ENCODE peak calls at places on chromosomes 16 and 17, in five cellular contexts. H, J, U, P and E are unnamed samples.

GRCh38 chr17:74288785-74289184 is 14.8 kb downstream of the DNAI2 start:
- DNase-seq in U (no peak), P (no peak), H (no peak), J (no peak), E (no peak)

GRCh38 chr16:85460252-85460982 is 152.7 kb upstream of the GSE1 start:
- DNase-seq in P (no peak), J (peak), U (no peak), H (no peak), E (no peak)

GRCh38 chr16:16033208-16033717 is 83.8 kb downstream of the ABCC1 start:
- DNase-seq in P (no peak), H (no peak), J (no peak), U (no peak), E (no peak)

GRCh38 chr17:39244600-39245570 is 19.1 kb upstream of the STAC2 start:
- DNase-seq in U (peak), P (peak), J (peak), H (peak), E (peak)

GRCh38 chr17:75822119-75822799 is 21.9 kb downstream of the UNC13D start:
- DNase-seq in P (no peak), H (no peak), U (no peak), J (peak), E (no peak)

GRCh38 chr16:70522216-70523000 is 946 bp downstream of the COG4 start:
- DNase-seq in J (no peak), U (no peak), H (no peak), P (no peak), E (no peak)

GRCh38 chr16:10541396-10541795 is 39.0 kb downstream of the EMP2 start:
- DNase-seq in P (no peak), H (no peak), U (no peak), J (no peak), E (no peak)

GRCh38 chr16:67278773-67279295 is 498 bp upstream of the PLEKHG4 start:
- DNase-seq in J (peak), U (peak), H (no peak), P (peak), E (no peak)

GRCh38 chr16:12536412-12536746 is 267.3 kb downstream of the CPPED1 start:
- DNase-seq in P (no peak), U (no peak), J (no peak), H (no peak), E (no peak)

GRCh38 chr17:65155622-65156021 is 18.5 kb downstream of the RGS9 start:
- DNase-seq in J (no peak), H (no peak), U (no peak), P (no peak), E (no peak)

GRCh38 chr16:28905229-28905754 is 19.7 kb downstream of the RABEP2 start:
- DNase-seq in P (no peak), U (no peak), H (no peak), J (no peak), E (no peak)

GRCh38 chr17:66507103-66507923 is 204.9 kb downstream of the PRKCA start:
- DNase-seq in U (peak), J (peak), H (no peak), P (no peak), E (no peak)

GRCh38 chr16:30761427-30761927 is 385 bp downstream of the CFAP119 start:
- DNase-seq in H (no peak), U (no peak), P (no peak), J (peak), E (no peak)

GRCh38 chr16:54080524-54081008 is 206.0 kb downstream of the IRX3 start:
- DNase-seq in P (no peak), J (no peak), U (peak), H (no peak), E (no peak)

GRCh38 chr16:84806256-84806889 is 13.4 kb upstream of the CRISPLD2 start:
- DNase-seq in H (peak), U (peak), P (no peak), J (no peak), E (no peak)